ENCODE peak calls at places on chromosomes 3 and 15, in ten cellular contexts. O, N, Z, Q, H, P, L, B, A and C are unnamed samples.

GRCh38 chr15:88331291-88331690 is 74.8 kb upstream of the NTRK3 start:
- DNase-seq in O (peak), N (no peak), Z (peak), Q (no peak), H (no peak), P (no peak), L (peak), B (no peak), A (no peak), C (no peak)

GRCh38 chr3:170555329-170555728 is 30.5 kb downstream of the SLC7A14 start:
- DNase-seq in O (no peak), N (no peak), Z (peak), Q (no peak), H (no peak), P (no peak), L (no peak), B (no peak), A (no peak), C (no peak)

GRCh38 chr3:124542483-124542882 is 187.8 kb upstream of the UMPS start:
- DNase-seq in O (no peak), N (no peak), Z (no peak), Q (no peak), H (no peak), P (no peak), L (no peak), B (no peak), A (no peak), C (no peak)

GRCh38 chr3:14480207-14481017 is 59.7 kb downstream of the GRIP2 start:
- DNase-seq in O (peak), N (peak), Z (peak), Q (no peak), H (peak), P (no peak), L (no peak), B (no peak), A (no peak), C (no peak)

GRCh38 chr3:61168286-61168685 is 83.0 kb downstream of the FHIT start:
- DNase-seq in O (no peak), N (no peak), Z (no peak), Q (no peak), H (no peak), P (no peak), L (no peak), B (no peak), A (no peak), C (no peak)

GRCh38 chr15:52963865-52964264 is 173.7 kb upstream of the ONECUT1 start:
- DNase-seq in O (no peak), N (no peak), Z (no peak), Q (no peak), H (no peak), P (no peak), L (no peak), B (no peak), A (no peak), C (no peak)

GRCh38 chr3:48155122-48155521 is 33.1 kb downstream of the CDC25A start:
- DNase-seq in O (no peak), N (no peak), Z (peak), Q (no peak), H (no peak), P (no peak), L (no peak), B (no peak), A (no peak), C (no peak)

GRCh38 chr3:24060055-24060454 is 115.0 kb downstream of the NR1D2 start:
- DNase-seq in O (peak), N (peak), Z (peak), Q (no peak), H (peak), P (peak), L (no peak), B (no peak), A (no peak), C (peak)

GRCh38 chr3:30538787-30539186 is 67.6 kb upstream of the TGFBR2 start:
- DNase-seq in O (no peak), N (no peak), Z (peak), Q (no peak), H (no peak), P (no peak), L (no peak), B (no peak), A (no peak), C (no peak)

GRCh38 chr15:90300988-90301715 is 35.7 kb downstream of the NGRN start:
- DNase-seq in O (peak), N (peak), Z (peak), Q (peak), H (peak), P (peak), L (peak), B (no peak), A (peak), C (no peak)

GRCh38 chr15:55253580-55253979 is 36.0 kb downstream of the RAB27A start:
- DNase-seq in O (no peak), N (no peak), Z (peak), Q (no peak), H (no peak), P (no peak), L (no peak), B (no peak), A (no peak), C (no peak)

GRCh38 chr3:88912294-88913014 is 195.0 kb upstream of the EPHA3 start:
- DNase-seq in O (peak), N (no peak), Z (no peak), Q (no peak), H (no peak), P (no peak), L (peak), B (no peak), A (no peak), C (no peak)

GRCh38 chr3:120524171-120524923 is 71.8 kb upstream of the NDUFB4 start:
- DNase-seq in O (no peak), N (no peak), Z (peak), Q (no peak), H (no peak), P (no peak), L (no peak), B (no peak), A (no peak), C (no peak)

GRCh38 chr3:187040637-187041361 is 98.5 kb downstream of the RPL39L start:
- DNase-seq in O (no peak), N (no peak), Z (peak), Q (no peak), H (no peak), P (no peak), L (no peak), B (no peak), A (no peak), C (no peak)

GRCh38 chr3:187759601-187760000 is 14.3 kb upstream of the BCL6 start:
- DNase-seq in O (no peak), N (no peak), Z (peak), Q (no peak), H (no peak), P (no peak), L (no peak), B (no peak), A (no peak), C (no peak)

GRCh38 chr3:31377045-31377642 is 155.6 kb upstream of the STT3B start:
- DNase-seq in O (no peak), N (peak), Z (peak), Q (no peak), H (no peak), P (no peak), L (no peak), B (no peak), A (no peak), C (no peak)

GRCh38 chr3:157336252-157337009 is 100.2 kb upstream of the PTX3 start:
- DNase-seq in O (no peak), N (no peak), Z (no peak), Q (no peak), H (no peak), P (no peak), L (no peak), B (no peak), A (no peak), C (no peak)

GRCh38 chr15:25693321-25694237 is 169.5 kb downstream of the ATP10A start:
- DNase-seq in O (peak), N (no peak), Z (peak), Q (peak), H (no peak), P (peak), L (peak), B (no peak), A (peak), C (no peak)

GRCh38 chr3:186640929-186641328 is 730 bp downstream of the FETUB start:
- DNase-seq in O (no peak), N (no peak), Z (no peak), Q (no peak), H (no peak), P (no peak), L (no peak), B (no peak), A (no peak), C (no peak)

GRCh38 chr15:68930268-68931022 is at the start of gene SPESP1:
- DNase-seq in O (no peak), N (no peak), Z (peak), Q (peak), H (peak), P (peak), L (no peak), B (no peak), A (peak), C (no peak)

GRCh38 chr3:107978116-107979057 is 112.4 kb downstream of the CD47 start:
- DNase-seq in O (no peak), N (no peak), Z (no peak), Q (no peak), H (no peak), P (no peak), L (no peak), B (no peak), A (no peak), C (no peak)

GRCh38 chr3:151925419-151925818 is 52.0 kb downstream of the SUCNR1 start:
- DNase-seq in O (no peak), N (no peak), Z (peak), Q (no peak), H (no peak), P (no peak), L (no peak), B (no peak), A (no peak), C (no peak)

GRCh38 chr3:94616833-94617232 is 554.0 kb downstream of the NSUN3 start:
- DNase-seq in O (no peak), N (no peak), Z (peak), Q (no peak), H (no peak), P (no peak), L (no peak), B (no peak), A (no peak), C (no peak)

GRCh38 chr15:48721061-48721810 is 75.7 kb upstream of the FBN1 start:
- DNase-seq in O (no peak), N (no peak), Z (peak), Q (no peak), H (no peak), P (no peak), L (no peak), B (no peak), A (peak), C (no peak)

GRCh38 chr3:101685870-101686307 is 629 bp downstream of the RPL24 start:
- DNase-seq in O (no peak), N (no peak), Z (no peak), Q (no peak), H (no peak), P (no peak), L (no peak), B (no peak), A (no peak), C (no peak)

GRCh38 chr3:53821631-53822068 is 24.6 kb downstream of the CHDH start:
- DNase-seq in O (no peak), N (no peak), Z (peak), Q (no peak), H (no peak), P (peak), L (no peak), B (no peak), A (peak), C (no peak)

GRCh38 chr3:184825456-184825855 is 13.5 kb downstream of the VPS8 start:
- DNase-seq in O (no peak), N (no peak), Z (no peak), Q (no peak), H (no peak), P (no peak), L (no peak), B (no peak), A (no peak), C (no peak)

GRCh38 chr15:27465213-27465612 is 494.2 kb downstream of the GABRG3 start:
- DNase-seq in O (no peak), N (no peak), Z (peak), Q (no peak), H (no peak), P (no peak), L (no peak), B (no peak), A (no peak), C (no peak)

GRCh38 chr3:50525987-50526386 is 22.6 kb upstream of the CACNA2D2 start:
- DNase-seq in O (peak), N (peak), Z (peak), Q (peak), H (no peak), P (no peak), L (no peak), B (no peak), A (no peak), C (no peak)

GRCh38 chr15:33860749-33861148 is 107.5 kb upstream of the CHRM5 start:
- DNase-seq in O (no peak), N (no peak), Z (peak), Q (no peak), H (no peak), P (no peak), L (no peak), B (no peak), A (no peak), C (no peak)

GRCh38 chr3:123789760-123790159 is 94.4 kb downstream of the MYLK start:
- DNase-seq in O (no peak), N (no peak), Z (peak), Q (no peak), H (no peak), P (no peak), L (no peak), B (no peak), A (no peak), C (no peak)

DNA sequence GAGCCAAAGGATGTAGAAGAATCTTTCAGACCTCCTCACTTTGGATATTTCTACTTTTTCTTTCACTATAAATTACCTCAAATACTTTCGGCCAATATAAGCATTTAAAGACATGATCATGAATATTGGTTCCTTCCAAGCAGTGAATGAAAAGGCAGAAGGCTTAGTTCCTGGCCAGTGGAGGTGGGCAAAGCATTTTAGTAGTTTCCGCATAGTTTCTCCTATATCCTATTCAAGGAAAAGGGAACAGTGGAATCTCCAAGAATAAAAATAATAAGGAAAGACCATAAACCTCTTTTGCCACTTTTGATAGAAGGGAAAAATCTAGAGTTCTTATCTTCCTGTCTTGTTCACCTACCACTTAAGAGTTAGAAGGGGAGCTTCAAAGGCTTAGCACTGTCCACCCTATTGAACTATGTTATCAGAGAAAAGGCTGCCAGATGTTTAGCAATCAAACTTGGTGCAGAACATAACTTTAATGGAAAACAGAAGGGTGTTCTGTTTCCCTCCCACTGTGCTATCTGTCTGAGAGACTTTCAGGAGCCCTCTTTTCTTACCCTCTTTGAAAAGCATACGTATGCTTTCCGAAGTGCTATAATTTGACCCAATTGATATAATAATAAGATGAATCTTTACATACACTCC is 155.6 kb upstream of the DPH6 start:
- DNase-seq in O (no peak), N (no peak), Z (no peak), Q (no peak), H (no peak), P (no peak), L (no peak), B (no peak), A (no peak), C (no peak)
- H3K4me3 ChIP-seq in O (no peak), N (no peak), Z (no peak), Q (no peak), H (no peak), P (no peak), L (no peak), B (no peak), A (no peak), C (no peak)

DNA sequence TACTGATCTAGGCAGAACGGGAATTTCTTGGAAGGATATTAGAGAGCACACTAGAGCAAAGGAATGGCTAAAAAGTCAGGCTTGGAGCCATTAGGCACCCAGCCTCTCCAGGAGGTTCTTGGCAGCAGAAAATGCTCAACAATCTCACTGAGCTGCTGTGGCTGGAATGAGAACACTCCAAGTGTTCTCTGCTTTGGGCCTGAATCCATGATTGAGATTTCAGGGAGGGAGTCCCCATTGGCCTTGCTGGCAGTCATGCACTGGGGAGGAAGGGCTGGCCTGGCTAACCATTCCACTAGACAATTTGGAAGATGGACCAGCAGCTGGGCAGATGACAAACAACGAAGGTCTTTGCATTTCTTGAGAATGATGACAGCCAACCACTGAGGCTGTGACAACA is 362.6 kb downstream of the SHQ1 start:
- DNase-seq in O (no peak), N (peak), Z (peak), Q (no peak), H (peak), P (peak), L (no peak), B (no peak), A (no peak), C (no peak)
- H3K27ac ChIP-seq in O (no peak), N (peak), Z (no peak), Q (no peak), H (no peak), P (peak), L (no peak), B (no peak), A (peak), C (no peak)

DNA sequence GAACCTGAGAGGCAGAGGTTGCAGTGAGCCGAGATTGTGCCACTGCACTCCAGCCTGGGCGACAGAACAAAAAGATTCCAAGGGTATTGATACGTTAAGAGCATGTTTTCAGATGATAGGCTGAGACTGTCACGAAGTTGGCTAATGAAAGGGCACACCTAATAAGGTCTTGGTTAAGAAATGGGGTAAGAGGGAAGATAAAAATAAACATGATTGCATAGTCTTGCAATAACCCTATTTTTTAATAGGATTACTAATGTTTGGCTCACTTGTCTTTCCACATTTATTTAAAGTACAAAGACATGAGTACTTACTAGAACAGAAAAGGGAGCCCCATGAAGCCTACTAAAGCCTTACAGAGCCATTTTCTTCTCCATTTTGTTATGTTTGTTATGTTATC is 109.0 kb downstream of the FRMD4B start:
- DNase-seq in O (no peak), N (no peak), Z (no peak), Q (no peak), H (no peak), P (no peak), L (no peak), B (no peak), A (no peak), C (no peak)
- H3K4me3 ChIP-seq in O (no peak), N (no peak), Z (no peak), Q (no peak), H (no peak), P (no peak), L (no peak), B (no peak), A (no peak), C (no peak)

GRCh38 chr3:150238995-150239612 is 169.0 kb upstream of the TSC22D2 start:
- DNase-seq in O (peak), N (no peak), Z (no peak), Q (no peak), H (no peak), P (no peak), L (no peak), B (no peak), A (no peak), C (no peak)

GRCh38 chr3:150243466-150243865 is 164.6 kb upstream of the TSC22D2 start:
- DNase-seq in O (no peak), N (no peak), Z (peak), Q (no peak), H (no peak), P (no peak), L (no peak), B (no peak), A (no peak), C (no peak)

GRCh38 chr3:150242220-150242938 is 165.7 kb upstream of the TSC22D2 start:
- DNase-seq in O (no peak), N (no peak), Z (peak), Q (no peak), H (no peak), P (no peak), L (no peak), B (no peak), A (no peak), C (no peak)

GRCh38 chr3:150239764-150240163 is 168.3 kb upstream of the TSC22D2 start:
- DNase-seq in O (no peak), N (no peak), Z (no peak), Q (no peak), H (no peak), P (no peak), L (no peak), B (no peak), A (no peak), C (no peak)

DNA sequence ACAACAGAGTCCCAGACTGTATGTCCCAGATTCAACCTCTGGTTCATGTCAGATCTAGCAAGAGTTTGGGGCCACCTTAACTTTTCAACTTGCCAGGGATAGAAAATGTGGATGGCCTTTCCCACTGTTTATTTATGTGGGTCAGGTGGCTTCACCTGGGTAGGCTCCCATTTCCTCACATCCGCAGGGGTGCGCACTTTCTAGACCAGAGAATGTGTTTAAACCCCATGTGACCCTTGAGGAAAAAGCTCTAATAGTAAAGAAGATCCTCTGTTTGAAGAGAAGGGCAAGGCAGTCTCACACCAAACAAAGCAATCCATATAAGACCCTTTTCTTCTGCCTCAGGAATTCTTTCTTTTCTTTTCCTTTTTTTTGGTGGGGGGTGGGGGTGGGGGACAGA is 167.2 kb upstream of the TSC22D2 start:
- DNase-seq in O (no peak), N (no peak), Z (no peak), Q (no peak), H (no peak), P (no peak), L (no peak), B (no peak), A (no peak), C (no peak)
- H3K27ac ChIP-seq in O (no peak), N (no peak), Z (no peak), Q (no peak), H (no peak), P (no peak), L (no peak), B (no peak), A (no peak), C (no peak)